ENCODE peak calls at places on chromosomes 16 and 17, in six cellular contexts. H, L, Y, D, V and W are unnamed samples.

GRCh38 chr17:34311291-34311690 is 7.9 kb upstream of the CCL8 start:
- DNase-seq in H (no peak), L (no peak), Y (no peak), D (no peak), V (no peak), W (no peak)

GRCh38 chr16:85046957-85047866 is 19.6 kb downstream of the KIAA0513 start:
- DNase-seq in H (no peak), L (no peak), Y (no peak), D (no peak), V (peak; percentile 68), W (no peak)

GRCh38 chr16:67967183-67967955 is 1.1 kb downstream of the SLC12A4 start:
- DNase-seq in H (no peak), L (no peak), Y (no peak), D (no peak), V (no peak), W (peak; percentile 47)

GRCh38 chr16:12791340-12791739 is 12.3 kb downstream of the CPPED1 start:
- DNase-seq in H (no peak), L (no peak), Y (no peak), D (no peak), V (no peak), W (no peak)

GRCh38 chr17:36816889-36817288 is 120.4 kb upstream of the LHX1 start:
- DNase-seq in H (no peak), L (no peak), Y (no peak), D (no peak), V (no peak), W (no peak)

GRCh38 chr17:62101519-62101918 is 36.4 kb upstream of the MED13 start:
- DNase-seq in H (no peak), L (no peak), Y (no peak), D (no peak), V (no peak), W (no peak)

GRCh38 chr16:11157143-11157542 is 98.9 kb downstream of the SOCS1 start:
- DNase-seq in H (no peak), L (peak; percentile 37), Y (no peak), D (no peak), V (no peak), W (no peak)

GRCh38 chr16:66357523-66357928 is 9.0 kb upstream of the CDH5 start:
- DNase-seq in H (peak; percentile 83), L (no peak), Y (no peak), D (peak; percentile 73), V (no peak), W (peak; percentile 83)

GRCh38 chr16:70250748-70251650 is 741 bp downstream of the EXOSC6 start:
- DNase-seq in H (peak; percentile 35), L (peak; percentile 74), Y (no peak), D (peak; percentile 58), V (peak; percentile 77), W (peak; percentile 11)

GRCh38 chr16:29686740-29687327 is 7.9 kb downstream of the QPRT start:
- DNase-seq in H (no peak), L (no peak), Y (no peak), D (no peak), V (no peak), W (no peak)

GRCh38 chr17:60914078-60914477 is 236.4 kb downstream of the BCAS3 start:
- DNase-seq in H (peak; percentile 4), L (no peak), Y (no peak), D (no peak), V (no peak), W (no peak)

GRCh38 chr16:84079664-84080063 is 37.1 kb upstream of the SLC38A8 start:
- DNase-seq in H (no peak), L (no peak), Y (no peak), D (no peak), V (no peak), W (no peak)

GRCh38 chr17:17568772-17569195 is 22.7 kb downstream of the PEMT start:
- DNase-seq in H (peak; percentile 36), L (peak; percentile 90), Y (no peak), D (no peak), V (peak; percentile 92), W (no peak)

GRCh38 chr16:83682858-83683235 is 124.9 kb upstream of the HSBP1 start:
- DNase-seq in H (no peak), L (no peak), Y (no peak), D (no peak), V (no peak), W (no peak)

GRCh38 chr16:58264961-58265479 is 29.8 kb downstream of the PRSS54 start:
- DNase-seq in H (peak; percentile 84), L (no peak), Y (no peak), D (no peak), V (no peak), W (peak; percentile 63)

GRCh38 chr16:1428511-1428910 is 2.4 kb upstream of the PERCC1 start:
- DNase-seq in H (no peak), L (no peak), Y (no peak), D (no peak), V (peak; percentile 67), W (no peak)

GRCh38 chr17:39080416-39081179 is 70.8 kb downstream of the PLXDC1 start:
- DNase-seq in H (peak; percentile 52), L (no peak), Y (no peak), D (no peak), V (no peak), W (peak; percentile 45)

GRCh38 chr16:11133344-11133921 is 122.6 kb downstream of the SOCS1 start:
- DNase-seq in H (peak; percentile 96), L (peak; percentile 61), Y (no peak), D (peak; percentile 94), V (peak; percentile 82), W (peak; percentile 95)

GRCh38 chr17:15946611-15947120 is 1.7 kb downstream of the ADORA2B start:
- DNase-seq in H (no peak), L (peak; percentile 54), Y (no peak), D (no peak), V (peak; percentile 26), W (no peak)

GRCh38 chr16:23959069-23959800 is 123.5 kb downstream of the PRKCB start:
- DNase-seq in H (no peak), L (no peak), Y (no peak), D (no peak), V (no peak), W (no peak)

GRCh38 chr17:12672944-12673343 is 7.3 kb downstream of the MYOCD start:
- DNase-seq in H (no peak), L (no peak), Y (no peak), D (no peak), V (no peak), W (no peak)

GRCh38 chr17:2222901-2223616 is 80.5 kb downstream of the SMG6 start:
- DNase-seq in H (peak; percentile 80), L (no peak), Y (no peak), D (peak; percentile 89), V (no peak), W (no peak)

GRCh38 chr17:82667668-82668000 is 19.4 kb upstream of the WDR45B start:
- DNase-seq in H (no peak), L (no peak), Y (no peak), D (no peak), V (no peak), W (no peak)

DNA sequence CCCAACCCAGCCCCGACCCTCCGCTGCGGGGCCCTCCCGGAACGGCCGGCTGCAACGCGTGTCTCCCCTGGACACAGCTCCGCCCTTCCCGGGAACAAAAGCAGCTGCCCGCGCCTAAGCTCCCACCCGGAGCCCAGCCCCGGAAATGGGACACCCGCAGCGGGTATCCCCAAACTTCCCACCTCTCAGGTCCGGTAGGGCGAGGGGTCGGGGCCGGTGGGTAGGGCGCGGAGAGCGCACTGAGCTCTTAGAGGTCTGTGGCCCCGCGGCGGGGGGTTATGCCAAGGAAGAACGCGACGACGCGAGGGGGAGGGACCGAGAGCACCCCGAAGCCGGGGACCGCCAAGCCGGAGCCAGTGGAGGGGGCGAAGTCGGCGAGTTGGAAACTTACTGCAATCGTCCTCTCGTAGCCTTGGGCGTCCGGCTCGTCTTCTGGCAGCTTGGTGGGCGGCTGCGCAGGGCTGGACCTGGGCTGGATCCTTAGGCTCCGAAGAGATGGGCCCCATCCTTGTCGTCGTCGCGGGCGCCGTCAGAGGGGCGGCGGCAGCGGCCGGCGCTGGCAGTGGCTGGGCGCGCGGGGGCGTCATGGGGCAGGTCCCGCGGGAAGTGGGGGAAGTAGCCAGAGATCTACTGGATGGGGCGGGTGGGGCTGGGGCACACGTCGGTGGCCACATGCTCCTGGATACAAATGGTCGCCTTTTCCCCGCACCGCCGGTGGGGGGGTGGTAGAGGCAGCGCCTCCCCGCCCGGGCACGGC is 6.9 kb downstream of the USP6 start:
- DNase-seq in H (no peak), L (peak; percentile 55), Y (no peak), D (no peak), V (peak; percentile 68), W (no peak)
- H3K27ac ChIP-seq in H (no peak overlapping the region), L (no peak overlapping the region), Y (peak overlapping the region; percentile 6), D (no peak overlapping the region), V (no peak overlapping the region), W (no peak overlapping the region)

DNA sequence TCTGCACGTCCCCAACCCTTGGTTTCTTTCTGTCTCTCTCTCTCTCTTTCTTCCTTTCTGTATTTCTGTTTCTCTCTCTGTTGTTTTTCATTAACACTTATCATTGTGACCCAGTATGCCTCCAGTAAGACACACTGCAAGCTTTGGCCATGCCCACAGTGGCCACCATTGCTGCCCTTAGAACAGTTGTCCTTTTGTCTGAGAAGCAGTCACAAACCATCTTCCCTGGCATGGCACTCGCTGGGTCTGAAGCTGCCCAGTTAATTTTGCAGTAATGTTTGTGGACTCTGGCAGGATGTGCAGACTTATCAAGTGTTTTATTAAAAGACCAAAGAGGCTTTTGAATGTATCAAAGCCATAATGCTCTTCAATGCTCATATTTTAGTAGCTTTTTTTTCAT is 146.9 kb downstream of the MSI2 start:
- DNase-seq in H (no peak), L (no peak), Y (no peak), D (no peak), V (no peak), W (no peak)
- H3K36me3 ChIP-seq in H (peaks cover 8% of the 10 kb centered on the region), L (no peaks in the 10 kb centered on the region), Y (no peaks in the 10 kb centered on the region), D (no peaks in the 10 kb centered on the region), V (no peaks in the 10 kb centered on the region), W (no peaks in the 10 kb centered on the region)

GRCh38 chr17:80825471-80826345 is 165.9 kb upstream of the CHMP6 start:
- DNase-seq in H (no peak), L (peak; percentile 31), Y (no peak), D (no peak), V (peak; percentile 55), W (no peak)

GRCh38 chr17:80829166-80829813 is 162.4 kb upstream of the CHMP6 start:
- DNase-seq in H (no peak), L (no peak), Y (no peak), D (no peak), V (peak; percentile 53), W (no peak)

GRCh38 chr17:80826346-80826954 is 165.2 kb upstream of the CHMP6 start:
- DNase-seq in H (no peak), L (peak; percentile 22), Y (no peak), D (no peak), V (peak; percentile 55), W (no peak)

GRCh38 chr17:80826955-80827645 is 164.5 kb upstream of the CHMP6 start:
- DNase-seq in H (peak; percentile 99), L (peak; percentile 34), Y (no peak), D (peak; percentile 90), V (peak; percentile 63), W (peak; percentile 97)

GRCh38 chr17:80827646-80828643 is 163.7 kb upstream of the CHMP6 start:
- DNase-seq in H (peak; percentile 50), L (peak; percentile 36), Y (no peak), D (no peak), V (peak; percentile 52), W (no peak)
- H3K27ac ChIP-seq in H (peak overlapping the region; percentile 54), L (no peak overlapping the region), Y (peak overlapping the region; percentile 72), D (no peak overlapping the region), V (no peak overlapping the region), W (peak overlapping the region; percentile 70)

DNA sequence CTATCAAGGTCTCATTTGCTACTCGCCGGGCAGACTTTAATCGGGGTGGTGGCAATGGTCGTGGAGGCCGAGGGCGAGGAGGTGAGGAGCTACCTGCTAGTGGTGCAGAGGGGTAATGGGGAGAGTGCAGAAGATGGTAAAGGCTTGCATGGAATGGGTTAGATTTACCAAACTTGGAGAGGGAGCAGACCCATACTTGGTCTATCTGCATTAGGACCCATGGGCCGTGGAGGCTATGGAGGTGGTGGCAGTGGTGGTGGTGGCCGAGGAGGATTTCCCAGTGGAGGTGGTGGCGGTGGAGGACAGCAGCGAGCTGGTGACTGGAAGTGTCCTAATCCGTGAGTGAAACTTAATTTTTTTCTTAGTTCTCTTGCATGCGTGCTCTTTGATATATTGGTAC is 10.1 kb downstream of the FUS start:
- DNase-seq in H (no peak), L (no peak), Y (no peak), D (no peak), V (no peak), W (no peak)
- H3K36me3 ChIP-seq in H (peaks cover 90% of the 10 kb centered on the region), L (no peaks in the 10 kb centered on the region), Y (peaks cover 81% of the 10 kb centered on the region), D (peaks cover 100% of the 10 kb centered on the region), V (peaks cover 99% of the 10 kb centered on the region), W (peaks cover 99% of the 10 kb centered on the region)